ENCODE peak calls at places on chromosomes 13 and 19, in four cellular contexts. V is uterus, J is A549, F is cardiac muscle cell. W is an unnamed sample.

GRCh38 chr13:100673376-100673830 is 1.2 kb downstream of the TMTC4 start:
- DNase-seq in V (no peak), J (no peak), F (no peak), W (peak; percentile 22)

GRCh38 chr13:33110713-33111413 is 94.6 kb downstream of the KL start:
- DNase-seq in V (no peak), J (no peak), F (peak; percentile 32), W (peak; percentile 33)

GRCh38 chr19:11735375-11735774 is 3.4 kb downstream of the ZNF823 start:
- DNase-seq in V (no peak), J (no peak), F (no peak), W (peak; percentile 56)

GRCh38 chr19:49710372-49710951 is 19.5 kb downstream of the CPT1C start:
- DNase-seq in V (no peak), J (no peak), F (peak; percentile 27), W (no peak)

GRCh38 chr19:3880471-3881271 is at the start of gene ATCAY:
- DNase-seq in V (no peak), J (no peak), F (peak; percentile 3), W (no peak)

GRCh38 chr19:15715642-15716041 is 12.2 kb upstream of the OR10H2 start:
- DNase-seq in V (no peak), J (no peak), F (no peak), W (no peak)

GRCh38 chr13:110874508-110874960 is 40.3 kb downstream of the ANKRD10 start:
- DNase-seq in V (peak; percentile 91), J (peak; percentile 68), F (peak; percentile 78), W (peak; percentile 94)

GRCh38 chr19:2235396-2236284 is 489 bp downstream of the PLEKHJ1 start:
- DNase-seq in V (no peak), J (no peak), F (no peak), W (peak; percentile 87)

GRCh38 chr19:30593358-30593757 is 221.2 kb downstream of the ZNF536 start:
- DNase-seq in V (peak; percentile 18), J (no peak), F (no peak), W (no peak)

GRCh38 chr13:107295391-107296157 is 727.6 kb upstream of the ARGLU1 start:
- DNase-seq in V (no peak), J (no peak), F (no peak), W (no peak)

GRCh38 chr19:38932425-38933179 is 1.9 kb downstream of the MRPS12 start:
- DNase-seq in V (no peak), J (peak; percentile 89), F (peak; percentile 61), W (no peak)

GRCh38 chr19:51000981-51001380 is 423 bp downstream of the KLK8 start:
- DNase-seq in V (no peak), J (no peak), F (no peak), W (no peak)

GRCh38 chr13:97521726-97522125 is 87.8 kb downstream of the RAP2A start:
- DNase-seq in V (no peak), J (no peak), F (no peak), W (no peak)

GRCh38 chr19:7224205-7224833 is 69.9 kb downstream of the INSR start:
- DNase-seq in V (peak; percentile 72), J (no peak), F (peak; percentile 80), W (peak; percentile 65)

GRCh38 chr19:4288091-4288777 is 9.2 kb downstream of the SHD start:
- DNase-seq in V (no peak), J (no peak), F (no peak), W (no peak)

GRCh38 chr13:111322001-111322915 is 1.8 kb downstream of the TEX29 start:
- DNase-seq in V (no peak), J (no peak), F (no peak), W (no peak)

GRCh38 chr19:737591-738093 is 13.3 kb upstream of the MISP start:
- DNase-seq in V (peak; percentile 47), J (peak; percentile 55), F (peak; percentile 53), W (peak; percentile 70)

GRCh38 chr13:60230593-60230992 is 66.9 kb upstream of the DIAPH3 start:
- DNase-seq in V (no peak), J (no peak), F (peak; percentile 62), W (no peak)

GRCh38 chr19:43713208-43713607 is 2.7 kb upstream of the IRGC start:
- DNase-seq in V (no peak), J (no peak), F (no peak), W (no peak)

GRCh38 chr19:35845215-35846037 is 6.9 kb downstream of the NPHS1 start:
- DNase-seq in V (no peak), J (peak; percentile 96), F (no peak), W (peak; percentile 69)

GRCh38 chr13:98372886-98373285 is 195.8 kb upstream of the RNF113B start:
- DNase-seq in V (no peak), J (no peak), F (peak; percentile 38), W (no peak)

GRCh38 chr19:16977306-16977705 is 49.3 kb downstream of the CPAMD8 start:
- DNase-seq in V (no peak), J (no peak), F (no peak), W (no peak)

GRCh38 chr13:31159306-31159705 is 2.4 kb downstream of the HSPH1 start:
- DNase-seq in V (no peak), J (no peak), F (no peak), W (no peak)

GRCh38 chr13:100088648-100089601 is at the start of gene PCCA:
- DNase-seq in V (peak; percentile 95), J (peak; percentile 92), F (peak; percentile 95), W (peak; percentile 99)

GRCh38 chr13:58324130-58324529 is 692.6 kb downstream of the PCDH17 start:
- DNase-seq in V (no peak), J (no peak), F (no peak), W (no peak)

GRCh38 chr19:51327066-51327985 is 14.6 kb downstream of the VSIG10L start:
- DNase-seq in V (no peak), J (peak; percentile 88), F (peak; percentile 74), W (peak; percentile 61)

GRCh38 chr13:77492982-77493381 is 42.5 kb upstream of the SCEL start:
- DNase-seq in V (no peak), J (no peak), F (peak; percentile 42), W (no peak)

GRCh38 chr19:41019346-41019745 is 28.3 kb downstream of the CYP2B6 start:
- DNase-seq in V (no peak), J (no peak), F (no peak), W (no peak)

GRCh38 chr19:56155124-56155687 is 14.1 kb downstream of the ZNF444 start:
- DNase-seq in V (no peak), J (peak; percentile 36), F (peak; percentile 11), W (no peak)

GRCh38 chr13:27574661-27575060 is 45.7 kb downstream of the LNX2 start:
- DNase-seq in V (no peak), J (no peak), F (no peak), W (no peak)

GRCh38 chr13:27578121-27579030 is 42.0 kb downstream of the LNX2 start:
- DNase-seq in V (no peak), J (peak; percentile 2), F (no peak), W (no peak)

GRCh38 chr13:27569405-27569804 is 50.9 kb downstream of the LNX2 start:
- DNase-seq in V (no peak), J (no peak), F (no peak), W (no peak)

GRCh38 chr13:27573265-27573664 is 47.1 kb downstream of the LNX2 start:
- DNase-seq in V (no peak), J (no peak), F (peak; percentile 19), W (no peak)
- H3K27ac ChIP-seq in V (no peak overlapping the region), J (no peak overlapping the region), F (no peak overlapping the region), W (no peak overlapping the region)

GRCh38 chr19:58010507-58010906 is 7.9 kb upstream of the ZNF606 start:
- DNase-seq in V (no peak), J (no peak), F (no peak), W (no peak)

GRCh38 chr19:58009666-58010301 is 7.2 kb upstream of the ZNF606 start:
- DNase-seq in V (peak; percentile 92), J (peak; percentile 17), F (peak; percentile 92), W (peak; percentile 92)

GRCh38 chr19:58003153-58003828 is 671 bp upstream of the ZNF606 start:
- DNase-seq in V (no peak), J (no peak), F (no peak), W (no peak)

GRCh38 chr19:58007285-58007684 is 4.7 kb upstream of the ZNF606 start:
- DNase-seq in V (no peak), J (no peak), F (no peak), W (no peak)

GRCh38 chr19:58009301-58009665 is 6.7 kb upstream of the ZNF606 start:
- DNase-seq in V (no peak), J (no peak), F (no peak), W (no peak)
- H3K9me3 ChIP-seq in V (peaks cover 29% of the 10 kb centered on the region), J (peaks cover 92% of the 10 kb centered on the region), F (no peaks in the 10 kb centered on the region), W (peaks cover 13% of the 10 kb centered on the region)

DNA sequence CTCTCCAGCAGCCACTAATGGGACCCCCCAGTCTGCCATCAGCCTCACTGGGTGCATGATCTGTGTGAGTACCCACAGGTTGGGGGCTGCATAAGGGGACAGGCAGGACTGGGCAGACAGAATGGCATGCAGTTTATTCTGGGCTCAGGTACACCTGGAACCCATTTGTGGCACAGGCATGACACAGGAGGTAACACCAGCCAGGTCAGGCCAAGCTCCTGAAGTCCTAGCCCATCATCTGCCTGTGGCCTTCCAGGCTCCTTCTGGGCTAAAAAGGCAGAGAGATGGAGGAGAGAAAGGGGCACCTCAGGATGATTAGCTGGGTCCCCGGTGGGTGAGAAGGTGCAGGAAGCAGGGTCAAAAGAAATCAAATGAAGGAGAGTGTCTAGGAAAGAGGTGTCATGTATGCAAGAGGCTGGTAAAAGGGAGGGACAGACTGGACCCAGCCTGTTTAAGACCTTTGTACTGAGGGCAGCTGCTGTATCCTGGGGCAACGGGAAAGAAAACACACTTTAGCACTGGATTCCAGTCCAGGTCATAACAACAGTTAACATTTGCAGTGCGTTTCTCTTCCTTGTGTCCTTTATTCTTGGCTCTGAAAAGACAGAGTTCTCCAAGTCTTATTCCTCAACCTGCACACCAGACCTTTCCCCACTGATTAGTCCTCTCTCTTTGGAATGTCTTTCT is 20.2 kb upstream of the DGKH start:
- DNase-seq in V (no peak), J (peak; percentile 9), F (no peak), W (peak; percentile 84)
- H3K27ac ChIP-seq in V (no peak overlapping the region), J (no peak overlapping the region), F (no peak overlapping the region), W (peak overlapping the region; percentile 85)

GRCh38 chr13:75760182-75760981 is 124.3 kb downstream of the LMO7 start:
- DNase-seq in V (no peak), J (peak; percentile 50), F (no peak), W (peak; percentile 81)
- H3K9me3 ChIP-seq in V (no peaks in the 10 kb centered on the region), J (no peaks in the 10 kb centered on the region), F (no peaks in the 10 kb centered on the region), W (no peaks in the 10 kb centered on the region)

DNA sequence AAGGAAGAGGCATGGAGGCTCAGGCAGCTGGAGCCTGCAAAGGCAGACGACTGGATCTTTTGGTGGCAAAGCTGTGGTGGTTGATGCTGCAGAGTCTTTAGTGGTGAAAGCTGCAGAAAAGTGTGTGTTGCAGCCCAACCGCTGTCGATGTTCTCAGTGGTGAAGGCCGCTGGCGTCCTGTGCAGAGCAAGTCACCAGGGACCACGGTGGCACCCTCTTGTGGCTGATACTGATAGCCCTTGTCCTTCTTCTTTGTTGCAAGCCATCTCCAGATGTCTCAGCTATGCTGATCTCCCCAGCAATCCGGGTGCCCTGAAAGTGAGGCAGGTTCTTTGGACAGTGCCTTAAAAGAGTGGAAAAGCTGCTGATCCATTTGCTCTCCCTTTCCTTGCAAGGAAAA is 610.9 kb upstream of the PCDH9 start:
- DNase-seq in V (no peak), J (no peak), F (no peak), W (no peak)
- H3K27ac ChIP-seq in V (no peak overlapping the region), J (no peak overlapping the region), F (no peak overlapping the region), W (no peak overlapping the region)

DNA sequence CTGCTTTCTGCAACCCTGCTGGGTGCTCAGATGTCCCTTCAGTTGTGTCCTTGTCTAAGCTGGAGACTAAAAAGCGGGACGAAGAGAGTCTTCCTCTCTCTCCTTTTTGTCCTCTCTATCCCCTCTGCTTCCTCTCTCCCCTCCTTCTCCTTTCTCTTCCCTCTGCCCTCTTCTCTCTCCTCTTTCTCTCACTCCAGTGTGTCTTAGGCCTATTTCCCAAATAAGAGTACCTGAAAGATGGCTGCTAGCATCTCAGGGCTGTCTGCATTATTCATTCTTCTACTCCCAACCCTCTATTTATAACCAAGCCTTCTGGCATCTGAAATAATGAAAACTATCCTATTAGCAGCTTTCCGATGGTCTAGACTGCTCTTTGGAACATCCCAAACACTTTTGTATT is 729.8 kb downstream of the UQCRFS1 start:
- DNase-seq in V (no peak), J (no peak), F (no peak), W (no peak)
- H3K9me3 ChIP-seq in V (no peaks in the 10 kb centered on the region), J (peaks cover 2% of the 10 kb centered on the region), F (no peaks in the 10 kb centered on the region), W (no peaks in the 10 kb centered on the region)